ENCODE peak calls at places on chromosomes 13 and 19, in six cellular contexts. One of them, this sample, is unnamed.

GRCh38 chr13:46994492-46994891 is 97.6 kb upstream of the HTR2A start:
- DNase-seq in Peyer's patch: no peak
- DNase-seq in stomach: no peak
- DNase-seq in breast epithelium: no peak
- DNase-seq in uterus: no peak
- DNase-seq in heart left ventricle: no peak
- DNase-seq in this sample: no peak

GRCh38 chr13:67148219-67148583 is 81.9 kb downstream of the PCDH9 start:
- DNase-seq in Peyer's patch: no peak
- DNase-seq in stomach: no peak
- DNase-seq in breast epithelium: no peak
- DNase-seq in uterus: no peak
- DNase-seq in heart left ventricle: no peak
- DNase-seq in this sample: no peak

GRCh38 chr13:45333251-45333972 is 7.6 kb downstream of the TPT1 start:
- DNase-seq in Peyer's patch: no peak
- DNase-seq in stomach: no peak
- DNase-seq in breast epithelium: no peak
- DNase-seq in uterus: no peak
- DNase-seq in heart left ventricle: no peak
- DNase-seq in this sample: no peak

GRCh38 chr19:21256722-21257121 is 72.5 kb downstream of the ZNF708 start:
- DNase-seq in Peyer's patch: no peak
- DNase-seq in stomach: no peak
- DNase-seq in breast epithelium: no peak
- DNase-seq in uterus: no peak
- DNase-seq in heart left ventricle: no peak
- DNase-seq in this sample: no peak

GRCh38 chr19:38064661-38065425 is 157.8 kb downstream of the SIPA1L3 start:
- DNase-seq in Peyer's patch: no peak
- DNase-seq in stomach: no peak
- DNase-seq in breast epithelium: no peak
- DNase-seq in uterus: no peak
- DNase-seq in heart left ventricle: no peak
- DNase-seq in this sample: no peak

GRCh38 chr19:5892772-5893275 is 10.8 kb downstream of the NDUFA11 start:
- DNase-seq in Peyer's patch: no peak
- DNase-seq in stomach: no peak
- DNase-seq in breast epithelium: no peak
- DNase-seq in uterus: no peak
- DNase-seq in heart left ventricle: no peak
- DNase-seq in this sample: no peak

GRCh38 chr19:48635966-48636858 is 967 bp downstream of the DBP start:
- DNase-seq in Peyer's patch: peak
- DNase-seq in stomach: no peak
- DNase-seq in breast epithelium: no peak
- DNase-seq in uterus: peak
- DNase-seq in heart left ventricle: peak
- DNase-seq in this sample: no peak

GRCh38 chr19:4877753-4878490 is 10.5 kb upstream of the PLIN3 start:
- DNase-seq in Peyer's patch: no peak
- DNase-seq in stomach: peak
- DNase-seq in breast epithelium: peak
- DNase-seq in uterus: no peak
- DNase-seq in heart left ventricle: peak
- DNase-seq in this sample: no peak

GRCh38 chr19:54439174-54439851 is 9.7 kb upstream of the LENG8 start:
- DNase-seq in Peyer's patch: no peak
- DNase-seq in stomach: peak
- DNase-seq in breast epithelium: peak
- DNase-seq in uterus: no peak
- DNase-seq in heart left ventricle: peak
- DNase-seq in this sample: peak

DNA sequence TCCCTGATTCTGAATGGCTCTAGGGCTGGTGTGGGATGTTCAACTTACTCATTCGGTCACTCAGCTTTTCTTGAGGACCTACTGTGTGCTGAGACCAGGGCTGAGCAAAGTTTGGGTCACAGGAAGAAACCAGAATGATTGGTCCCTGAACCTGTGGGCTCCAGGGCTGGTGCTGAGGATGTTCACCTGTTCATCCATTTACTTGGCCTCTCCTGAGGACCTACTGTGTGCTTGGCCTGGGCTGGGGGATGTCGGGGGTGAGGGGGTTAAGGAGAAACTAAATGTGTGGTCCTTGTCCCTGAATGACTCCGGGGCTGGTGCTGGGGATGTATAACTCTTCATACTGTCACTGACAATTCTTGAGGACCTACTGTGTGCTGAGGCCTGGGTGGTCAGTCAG is 10.3 kb downstream of the ZNF835 start:
- DNase-seq in Peyer's patch: no peak
- DNase-seq in stomach: no peak
- DNase-seq in breast epithelium: no peak
- DNase-seq in uterus: no peak
- DNase-seq in heart left ventricle: no peak
- DNase-seq in this sample: no peak
- TF ChIP-seq POLR2A in Peyer's patch: no peak
- TF ChIP-seq POLR2A in stomach: no peak
- TF ChIP-seq POLR2A in breast epithelium: no peak
- TF ChIP-seq POLR2A in uterus: no peak
- TF ChIP-seq POLR2A in heart left ventricle: no peak
- TF ChIP-seq POLR2A in this sample: no peak

DNA sequence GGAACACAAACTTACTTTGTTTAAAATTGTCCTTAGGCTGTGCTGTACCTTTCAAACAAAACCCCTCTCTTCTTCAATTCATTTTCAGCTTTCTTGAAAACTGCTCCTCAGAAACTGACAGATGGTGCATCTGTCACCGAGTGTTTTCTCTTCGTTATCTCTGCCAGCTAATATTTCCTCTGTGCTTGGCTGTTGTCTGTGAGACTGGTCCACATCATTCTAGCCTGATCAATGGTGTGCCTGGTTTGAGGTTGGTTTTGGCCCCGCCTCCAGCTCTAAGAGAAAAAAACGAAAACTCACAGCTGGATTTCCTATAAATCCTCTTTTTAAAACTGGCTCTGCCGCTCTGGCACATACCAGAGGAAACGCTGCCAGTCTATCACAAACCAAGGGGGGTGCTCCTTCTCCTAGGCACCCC is 79.7 kb downstream of the STARD13 start:
- DNase-seq in Peyer's patch: no peak
- DNase-seq in stomach: no peak
- DNase-seq in breast epithelium: no peak
- DNase-seq in uterus: no peak
- DNase-seq in heart left ventricle: no peak
- DNase-seq in this sample: peak
- TF ChIP-seq POLR2A in Peyer's patch: no peak
- TF ChIP-seq POLR2A in stomach: no peak
- TF ChIP-seq POLR2A in breast epithelium: no peak
- TF ChIP-seq POLR2A in uterus: no peak
- TF ChIP-seq POLR2A in heart left ventricle: no peak
- TF ChIP-seq POLR2A in this sample: no peak

GRCh38 chr19:47273313-47274070 is 1.2 kb upstream of the INAFM1 start:
- DNase-seq in Peyer's patch: peak
- DNase-seq in stomach: peak
- DNase-seq in breast epithelium: peak
- DNase-seq in uterus: peak
- DNase-seq in heart left ventricle: peak
- DNase-seq in this sample: peak
- TF ChIP-seq POLR2A in Peyer's patch: peak
- TF ChIP-seq POLR2A in stomach: no peak
- TF ChIP-seq POLR2A in breast epithelium: peak
- TF ChIP-seq POLR2A in uterus: peak
- TF ChIP-seq POLR2A in heart left ventricle: peak
- TF ChIP-seq POLR2A in this sample: peak

GRCh38 chr19:1214862-1215731 is 9.5 kb downstream of the STK11 start:
- DNase-seq in Peyer's patch: no peak
- DNase-seq in stomach: peak
- DNase-seq in breast epithelium: no peak
- DNase-seq in uterus: peak
- DNase-seq in heart left ventricle: peak
- DNase-seq in this sample: no peak
- TF ChIP-seq POLR2A in Peyer's patch: no peak
- TF ChIP-seq POLR2A in stomach: no peak
- TF ChIP-seq POLR2A in breast epithelium: no peak
- TF ChIP-seq POLR2A in uterus: no peak
- TF ChIP-seq POLR2A in heart left ventricle: peak
- TF ChIP-seq POLR2A in this sample: no peak

GRCh38 chr19:12793290-12794195 is 2.3 kb downstream of the JUNB start:
- DNase-seq in Peyer's patch: peak
- DNase-seq in stomach: peak
- DNase-seq in breast epithelium: peak
- DNase-seq in uterus: peak
- DNase-seq in heart left ventricle: peak
- DNase-seq in this sample: peak

GRCh38 chr19:12794196-12794921 is 3.1 kb downstream of the JUNB start:
- DNase-seq in Peyer's patch: no peak
- DNase-seq in stomach: no peak
- DNase-seq in breast epithelium: no peak
- DNase-seq in uterus: no peak
- DNase-seq in heart left ventricle: no peak
- DNase-seq in this sample: peak

GRCh38 chr19:12797141-12797587 is 4.4 kb downstream of the PRDX2 start:
- DNase-seq in Peyer's patch: no peak
- DNase-seq in stomach: no peak
- DNase-seq in breast epithelium: no peak
- DNase-seq in uterus: no peak
- DNase-seq in heart left ventricle: no peak
- DNase-seq in this sample: no peak

GRCh38 chr19:12794936-12795335 is 3.6 kb downstream of the JUNB start:
- DNase-seq in Peyer's patch: no peak
- DNase-seq in stomach: no peak
- DNase-seq in breast epithelium: no peak
- DNase-seq in uterus: peak
- DNase-seq in heart left ventricle: no peak
- DNase-seq in this sample: no peak

DNA sequence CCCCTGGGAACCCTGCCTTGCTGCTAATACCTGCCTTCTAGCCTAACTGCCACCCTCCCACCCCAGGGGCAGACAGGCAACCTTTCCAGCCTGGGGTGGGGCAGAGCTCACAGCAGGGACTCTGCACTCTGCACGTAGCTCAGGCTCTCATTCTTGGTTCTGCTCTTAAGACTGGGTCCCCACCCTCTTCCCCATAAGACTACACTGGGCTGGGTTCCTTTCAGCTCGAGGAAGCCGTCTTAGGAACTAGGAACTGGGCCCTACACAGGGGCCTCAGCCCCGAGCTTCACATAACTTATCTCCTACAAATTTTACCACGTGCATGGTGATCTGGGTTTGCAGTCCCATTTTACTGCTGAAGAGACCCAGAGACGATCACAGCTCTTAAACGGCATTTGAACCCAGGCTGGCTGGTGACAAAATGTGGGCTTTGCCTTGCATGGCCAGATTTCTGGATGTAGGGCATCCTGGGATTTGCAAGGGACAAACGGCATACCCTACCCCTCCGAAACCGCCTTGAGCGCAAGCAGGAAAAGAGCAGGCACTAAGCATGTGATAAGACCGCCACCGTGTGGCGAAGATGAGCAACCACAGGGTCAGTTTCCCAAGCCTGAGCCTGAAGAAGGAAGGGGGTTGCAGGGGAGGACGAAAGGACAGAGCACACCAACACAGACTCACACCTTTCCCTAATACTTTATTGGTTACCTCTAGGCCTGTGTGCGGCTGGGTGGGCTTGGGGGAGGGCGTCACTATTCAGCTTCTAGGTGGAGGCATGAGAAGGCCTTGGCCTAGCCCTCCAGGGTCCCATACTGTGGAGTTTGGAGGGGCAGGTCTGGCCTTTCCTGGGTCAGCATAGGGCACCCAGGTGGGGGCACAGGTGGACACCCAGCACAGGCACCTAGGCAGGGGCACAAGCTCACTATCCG is 5.1 kb downstream of the JUNB start:
- DNase-seq in Peyer's patch: peak
- DNase-seq in stomach: peak
- DNase-seq in breast epithelium: peak
- DNase-seq in uterus: peak
- DNase-seq in heart left ventricle: peak
- DNase-seq in this sample: peak
- TF ChIP-seq POLR2A in Peyer's patch: peak
- TF ChIP-seq POLR2A in stomach: no peak
- TF ChIP-seq POLR2A in breast epithelium: peak
- TF ChIP-seq POLR2A in uterus: no peak
- TF ChIP-seq POLR2A in heart left ventricle: no peak
- TF ChIP-seq POLR2A in this sample: peak

GRCh38 chr19:17942582-17943283 is 9.9 kb downstream of the CCDC124 start:
- DNase-seq in Peyer's patch: no peak
- DNase-seq in stomach: no peak
- DNase-seq in breast epithelium: no peak
- DNase-seq in uterus: no peak
- DNase-seq in heart left ventricle: no peak
- DNase-seq in this sample: peak
- TF ChIP-seq POLR2A in Peyer's patch: no peak
- TF ChIP-seq POLR2A in stomach: no peak
- TF ChIP-seq POLR2A in breast epithelium: no peak
- TF ChIP-seq POLR2A in uterus: no peak
- TF ChIP-seq POLR2A in heart left ventricle: no peak
- TF ChIP-seq POLR2A in this sample: no peak

GRCh38 chr19:11639602-11640471 is 42.6 kb downstream of the ZNF627 start:
- DNase-seq in Peyer's patch: peak
- DNase-seq in stomach: peak
- DNase-seq in breast epithelium: peak
- DNase-seq in uterus: peak
- DNase-seq in heart left ventricle: peak
- DNase-seq in this sample: peak
- TF ChIP-seq POLR2A in Peyer's patch: peak
- TF ChIP-seq POLR2A in stomach: no peak
- TF ChIP-seq POLR2A in breast epithelium: no peak
- TF ChIP-seq POLR2A in uterus: no peak
- TF ChIP-seq POLR2A in heart left ventricle: no peak
- TF ChIP-seq POLR2A in this sample: peak